ENCODE peak calls at places on chromosomes 12 and 14, in four cellular contexts. J, P, L and K are unnamed samples.

GRCh38 chr14:106556665-106557289 is 1030.4 kb downstream of the TMEM121 start:
- DNase-seq in J (no peak), L (peak), P (peak), K (no peak)

GRCh38 chr12:121400332-121401139 is 618 bp downstream of the RNF34 start:
- DNase-seq in L (no peak), J (no peak), P (peak), K (peak)

GRCh38 chr14:64422753-64423152 is 34.6 kb downstream of the MTHFD1 start:
- DNase-seq in L (no peak), P (no peak), J (no peak), K (no peak)

GRCh38 chr12:123242083-123242904 is 9.1 kb downstream of the MTRFR start:
- DNase-seq in J (no peak), L (no peak), P (no peak), K (no peak)

GRCh38 chr14:71932229-71932951 is at the start of gene RGS6:
- DNase-seq in L (peak), J (no peak), P (peak), K (peak)

GRCh38 chr14:55580401-55581010 is 499 bp downstream of the KTN1 start:
- DNase-seq in L (peak), J (no peak), P (peak), K (peak)

GRCh38 chr12:49037111-49037946 is 18.8 kb upstream of the PRKAG1 start:
- DNase-seq in P (no peak), L (peak), J (no peak), K (peak)

GRCh38 chr12:10361084-10361483 is 28.8 kb downstream of the KLRK1 start:
- DNase-seq in L (no peak), P (peak), J (no peak), K (no peak)

GRCh38 chr12:110180591-110181005 is 56.4 kb downstream of the IFT81 start:
- DNase-seq in P (no peak), L (no peak), J (no peak), K (no peak)

GRCh38 chr12:118841588-118841987 is 139.8 kb upstream of the SRRM4 start:
- DNase-seq in J (no peak), L (no peak), P (no peak), K (no peak)

GRCh38 chr12:56684745-56685369 is 3.2 kb downstream of the PTGES3 start:
- DNase-seq in L (no peak), P (peak), J (no peak), K (no peak)

GRCh38 chr12:2051700-2052625 is 824 bp upstream of the CACNA1C start:
- DNase-seq in L (no peak), J (no peak), P (no peak), K (no peak)

GRCh38 chr12:112381421-112381897 is 772 bp downstream of the HECTD4 start:
- DNase-seq in L (no peak), P (peak), J (no peak), K (no peak)

GRCh38 chr12:17829813-17830212 is 260.2 kb downstream of the RERGL start:
- DNase-seq in L (no peak), P (no peak), J (no peak), K (no peak)

GRCh38 chr12:102957339-102958050 is at the start of gene ASCL1:
- DNase-seq in L (no peak), P (no peak), J (no peak), K (no peak)

GRCh38 chr12:47739959-47740358 is 14.7 kb upstream of the ENDOU start:
- DNase-seq in L (peak), J (no peak), P (no peak), K (peak)
- H3K27ac ChIP-seq in L (no peak), J (no peak), P (no peak), K (peak)

DNA sequence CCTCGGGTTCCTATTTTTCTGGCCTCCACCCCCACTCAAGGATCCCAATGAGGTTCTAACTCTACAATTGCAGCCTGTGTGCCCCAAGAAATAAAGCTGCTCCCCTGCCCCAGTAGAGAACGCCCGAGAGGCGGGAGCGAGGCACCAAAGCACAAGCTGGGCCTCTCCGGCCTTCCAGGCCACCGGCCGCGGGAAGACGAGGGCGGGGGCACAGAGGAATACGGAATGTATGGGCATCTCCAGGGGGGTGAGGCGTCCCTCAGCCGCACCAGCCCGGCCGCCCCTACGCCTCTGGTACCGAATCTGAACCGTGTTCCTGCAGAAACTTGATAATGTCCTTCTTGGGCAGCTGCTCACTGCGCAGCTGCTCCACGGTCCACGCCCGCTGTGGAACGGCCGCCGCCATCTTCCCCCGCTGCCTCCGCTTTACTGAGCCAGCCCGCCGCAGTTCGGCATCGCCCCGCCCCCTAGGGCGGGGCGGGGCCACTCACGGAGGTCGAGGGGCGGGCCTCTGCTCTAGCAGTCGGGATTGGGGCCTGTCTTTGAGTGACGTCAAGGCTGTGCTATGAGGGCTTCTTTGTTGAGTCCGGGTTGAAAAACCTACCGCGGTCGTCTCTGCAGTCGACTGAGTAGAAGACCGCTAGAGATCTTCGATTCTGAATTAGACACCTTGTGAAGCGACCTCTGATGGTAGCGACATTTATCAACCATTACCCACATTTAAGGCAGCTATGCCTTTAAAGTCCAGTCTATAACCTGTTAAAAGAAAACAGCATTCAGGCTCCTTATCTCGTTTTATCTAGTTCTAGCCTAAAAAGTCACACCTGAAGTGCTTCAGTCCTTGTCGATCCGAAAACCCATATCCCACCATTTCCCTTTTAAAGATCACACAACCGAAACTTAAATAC is at the start of gene FKBP3:
- DNase-seq in P (peak), L (peak), J (peak), K (peak)
- TF ChIP-seq CTCF in P (peak), L (peak), J (peak), K (no peak)

DNA sequence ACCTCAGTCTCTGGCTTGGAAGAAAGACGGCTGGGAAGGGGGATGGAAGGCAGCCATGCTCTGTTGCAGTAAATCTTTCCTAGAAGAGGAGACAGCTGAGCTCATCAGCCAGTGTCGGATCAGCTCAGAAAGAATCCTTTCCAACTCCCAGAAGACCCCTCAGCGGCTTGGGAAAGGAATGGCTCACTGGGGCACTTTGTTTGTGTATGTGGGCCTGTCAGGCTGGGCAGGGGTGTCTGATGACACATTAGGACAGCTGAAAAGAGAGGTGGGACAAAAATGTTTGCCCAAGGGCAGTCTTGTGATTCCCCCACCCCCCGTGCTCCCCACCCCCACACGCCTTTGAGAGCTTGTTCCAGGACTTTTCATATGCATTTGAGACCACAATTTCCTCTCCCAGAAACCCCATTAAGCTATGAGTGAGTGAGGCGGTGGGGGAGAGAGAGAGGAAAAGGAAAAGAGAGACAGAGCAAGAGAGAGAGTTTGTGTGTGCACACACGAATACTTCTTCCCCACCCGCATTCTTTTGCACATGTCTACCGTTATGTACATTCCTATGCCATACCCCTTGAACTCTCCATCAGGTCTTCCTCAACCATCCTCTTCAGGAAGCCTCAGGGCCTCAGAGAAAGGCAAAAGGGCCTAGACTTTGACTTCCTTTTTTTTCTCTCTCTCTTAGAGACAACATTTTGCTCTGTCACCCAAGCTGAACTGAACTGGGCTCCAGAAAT is 198.9 kb downstream of the ZFP36L1 start:
- DNase-seq in P (no peak), L (no peak), J (no peak), K (no peak)
- H3K27ac ChIP-seq in P (no peak), L (no peak), J (peak), K (no peak)

GRCh38 chr14:88559852-88560251 is 3.0 kb upstream of the ZC3H14 start:
- DNase-seq in J (no peak), P (peak), L (no peak), K (no peak)

GRCh38 chr14:88562532-88562830 is 356 bp upstream of the ZC3H14 start:
- DNase-seq in L (no peak), J (no peak), P (no peak), K (no peak)

GRCh38 chr14:88565427-88565826 is 2.6 kb downstream of the ZC3H14 start:
- DNase-seq in L (no peak), P (no peak), J (no peak), K (no peak)

GRCh38 chr14:88563845-88564244 is 1.0 kb downstream of the ZC3H14 start:
- DNase-seq in J (no peak), L (no peak), P (no peak), K (no peak)

DNA sequence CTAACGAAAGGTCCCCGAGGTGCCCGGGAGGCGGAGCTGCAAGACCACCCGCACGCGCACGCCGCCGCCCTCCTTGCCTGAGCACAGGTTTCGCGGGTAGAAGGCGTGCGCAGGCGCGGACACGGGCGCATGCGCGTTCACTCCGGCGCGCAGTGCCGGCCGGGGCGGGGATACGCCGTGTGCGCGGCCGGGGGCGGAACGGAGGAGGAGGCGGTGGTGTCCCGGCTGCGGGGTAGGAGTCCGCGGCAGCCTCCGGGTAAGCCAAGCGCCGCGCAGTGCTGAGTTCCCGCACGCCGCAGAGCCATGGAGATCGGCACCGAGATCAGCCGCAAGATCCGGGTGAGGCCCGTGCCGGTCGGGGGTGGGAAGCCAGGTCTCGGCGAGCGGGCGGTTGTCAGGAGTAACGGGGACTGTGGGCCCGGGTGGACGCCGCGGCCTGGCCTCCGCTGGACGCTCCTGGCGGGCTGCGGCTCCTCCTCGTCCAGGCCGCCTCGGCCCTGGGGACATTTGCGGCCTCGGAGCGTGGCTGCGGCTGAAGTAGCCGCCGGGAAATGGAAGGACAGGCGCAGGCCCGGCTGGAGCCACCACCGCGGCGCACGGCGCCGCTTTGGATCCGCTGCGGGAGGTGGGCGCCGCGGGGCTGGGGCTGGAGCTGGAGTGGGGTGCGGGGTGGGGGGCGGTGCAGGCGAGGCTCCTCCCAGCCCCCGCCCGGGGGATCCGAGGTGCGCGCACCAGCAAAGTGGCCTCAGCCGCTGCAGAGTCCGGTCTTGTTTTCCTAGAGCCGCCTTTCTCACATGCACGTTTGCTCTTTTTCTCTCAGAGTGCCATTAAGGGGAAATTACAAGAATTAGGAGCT is at the start of gene ZC3H14:
- DNase-seq in J (peak), P (peak), L (peak), K (peak)
- TF ChIP-seq CTCF in J (no peak), P (no peak), L (no peak), K (no peak)

DNA sequence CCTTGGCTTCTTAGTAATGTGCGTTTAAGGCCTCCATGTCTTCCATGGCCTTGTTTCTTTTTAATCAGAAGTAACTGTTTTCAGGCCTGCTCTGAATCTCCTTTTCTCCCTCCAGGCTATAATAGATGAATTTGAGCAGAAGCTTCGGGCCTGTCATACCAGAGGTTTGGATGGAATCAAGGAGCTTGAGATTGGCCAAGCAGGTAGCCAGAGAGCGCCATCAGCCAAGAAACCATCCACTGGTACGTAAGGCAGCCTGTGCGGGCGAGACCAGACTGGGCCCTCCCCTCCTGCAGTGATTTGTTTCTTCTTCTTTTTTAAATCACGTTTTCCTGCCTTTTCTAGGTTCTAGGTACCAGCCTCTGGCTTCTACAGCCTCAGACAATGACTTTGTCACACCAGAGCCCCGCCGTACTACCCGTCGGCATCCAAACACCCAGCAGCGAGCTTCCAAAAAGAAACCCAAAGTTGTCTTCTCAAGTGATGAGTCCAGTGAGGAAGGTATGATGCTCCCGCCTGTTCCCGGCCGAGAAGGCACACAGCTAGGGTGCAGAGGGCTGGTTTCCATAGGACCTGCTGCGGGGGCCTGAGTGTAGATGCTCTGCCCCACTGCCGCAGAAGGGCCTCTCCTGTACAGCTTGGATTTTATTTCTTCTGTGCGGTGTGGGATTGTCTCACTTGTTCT is 3.6 kb upstream of the GAPDH start:
- DNase-seq in J (no peak), P (no peak), L (no peak), K (no peak)
- H3K27ac ChIP-seq in J (peak), P (peak), L (no peak), K (no peak)

GRCh38 chr14:99753225-99754140 is 39.7 kb upstream of the EML1 start:
- DNase-seq in J (no peak), L (peak), P (no peak), K (no peak)
- TF ChIP-seq CTCF in J (no peak), L (no peak), P (peak), K (no peak)

GRCh38 chr14:58865520-58866281 is 227.9 kb downstream of the DACT1 start:
- DNase-seq in P (no peak), L (no peak), J (no peak), K (no peak)
- H3K27ac ChIP-seq in P (no peak), L (no peak), J (no peak), K (no peak)

GRCh38 chr12:70040141-70040540 is 203.1 kb upstream of the CNOT2 start:
- DNase-seq in P (no peak), L (no peak), J (no peak), K (no peak)
- TF ChIP-seq CTCF in P (no peak), L (no peak), J (no peak), K (peak)